ENCODE peak calls at places on chromosomes 6 and 20, in four cellular contexts. M is NCI-H1930; H is RPMI8226; O is effector CD8-positive, alpha-beta T cell. K is an unnamed sample.

GRCh38 chr6:128494440-128494839 is 26.0 kb downstream of the PTPRK start:
- DNase-seq in M (no peak), H (no peak), O (no peak), K (no peak)

GRCh38 chr6:128347123-128347522 is 173.3 kb downstream of the PTPRK start:
- DNase-seq in M (no peak), H (no peak), O (no peak), K (no peak)

GRCh38 chr20:46400828-46401477 is 5.5 kb downstream of the ELMO2 start:
- DNase-seq in M (no peak), H (peak), O (no peak), K (peak)

GRCh38 chr6:29531668-29532067 is 27.9 kb downstream of the UBD start:
- DNase-seq in M (no peak), H (no peak), O (no peak), K (no peak)

GRCh38 chr6:167154291-167154690 is 3.5 kb downstream of the GPR31 start:
- DNase-seq in M (no peak), H (no peak), O (no peak), K (no peak)

GRCh38 chr20:20083796-20084195 is 31.5 kb downstream of the CFAP61 start:
- DNase-seq in M (peak), H (peak), O (no peak), K (no peak)

GRCh38 chr6:141265748-141266647 is 866.7 kb upstream of the GJE1 start:
- DNase-seq in M (no peak), H (no peak), O (no peak), K (no peak)

GRCh38 chr6:140203611-140204553 is 829.4 kb upstream of the CITED2 start:
- DNase-seq in M (no peak), H (no peak), O (no peak), K (no peak)

GRCh38 chr6:39387785-39388184 is 65.3 kb upstream of the KCNK16 start:
- DNase-seq in M (no peak), H (no peak), O (no peak), K (no peak)

GRCh38 chr6:84119277-84119676 is 85.7 kb downstream of the MRAP2 start:
- DNase-seq in M (no peak), H (no peak), O (no peak), K (no peak)

GRCh38 chr6:100346828-100347227 is 117.9 kb downstream of the SIM1 start:
- DNase-seq in M (no peak), H (no peak), O (no peak), K (no peak)

GRCh38 chr6:106973841-106974336 is 640 bp downstream of the CD24 start:
- DNase-seq in M (peak), H (no peak), O (no peak), K (no peak)

GRCh38 chr6:170460606-170461005 is 92.5 kb downstream of the PSMB1 start:
- DNase-seq in M (no peak), H (no peak), O (no peak), K (no peak)

GRCh38 chr20:41181567-41181966 is 44.2 kb downstream of the PLCG1 start:
- DNase-seq in M (no peak), H (no peak), O (no peak), K (no peak)

GRCh38 chr6:74925683-74926082 is 280.2 kb downstream of the COL12A1 start:
- DNase-seq in M (no peak), H (peak), O (no peak), K (no peak)

GRCh38 chr6:28884423-28885148 is 39.2 kb downstream of the TRIM27 start:
- DNase-seq in M (peak), H (no peak), O (peak), K (peak)

GRCh38 chr20:44370639-44371218 is 15.2 kb downstream of the HNF4A start:
- DNase-seq in M (no peak), H (no peak), O (no peak), K (no peak)

GRCh38 chr6:3571206-3571815 is 114.5 kb upstream of the SLC22A23 start:
- DNase-seq in M (no peak), H (no peak), O (no peak), K (no peak)

GRCh38 chr6:143510991-143511891 is at the start of gene FUCA2:
- DNase-seq in M (no peak), H (peak), O (peak), K (peak)

GRCh38 chr20:62929051-62929538 is 2.8 kb upstream of the DIDO1 start:
- DNase-seq in M (no peak), H (no peak), O (peak), K (peak)

GRCh38 chr20:61796738-61797137 is 268.9 kb downstream of the TAF4 start:
- DNase-seq in M (no peak), H (no peak), O (no peak), K (no peak)

GRCh38 chr6:134956032-134956431 is 6.1 kb upstream of the ALDH8A1 start:
- DNase-seq in M (no peak), H (no peak), O (no peak), K (no peak)

GRCh38 chr6:98957440-98957839 is 9.7 kb upstream of the FBXL4 start:
- DNase-seq in M (no peak), H (no peak), O (no peak), K (no peak)

GRCh38 chr20:15475483-15475882 is 1097.8 kb downstream of the KIF16B start:
- DNase-seq in M (no peak), H (peak), O (no peak), K (no peak)

GRCh38 chr6:119979862-119980261 is 630.3 kb upstream of the MAN1A1 start:
- DNase-seq in M (no peak), H (no peak), O (no peak), K (no peak)